ENCODE peak calls at places on chromosomes 2 and 18, in seven cellular contexts. F, J, O, G, H, N and V are unnamed samples.

GRCh38 chr2:118046628-118047210 is 32.8 kb upstream of the CCDC93 start:
- DNase-seq in N (no peak), F (no peak), H (no peak), G (peak; percentile 54), J (no peak), O (no peak), V (no peak)

GRCh38 chr2:56860991-56861390 is 677.2 kb downstream of the CCDC85A start:
- DNase-seq in O (no peak), J (no peak), F (no peak), N (no peak), H (no peak), G (no peak), V (no peak)

GRCh38 chr2:68328901-68329300 is 9.2 kb upstream of the CNRIP1 start:
- DNase-seq in O (no peak), G (no peak), J (no peak), H (no peak), F (no peak), N (no peak), V (no peak)

GRCh38 chr18:59837586-59837985 is 62.2 kb upstream of the PMAIP1 start:
- DNase-seq in H (peak; percentile 36), J (no peak), F (no peak), G (peak; percentile 58), N (peak; percentile 22), O (peak; percentile 13), V (no peak)

GRCh38 chr2:120105360-120105759 is 92.5 kb downstream of the EPB41L5 start:
- DNase-seq in N (no peak), H (no peak), O (no peak), J (no peak), F (no peak), G (peak; percentile 28), V (no peak)

GRCh38 chr18:79252904-79253633 is 142.7 kb upstream of the NFATC1 start:
- DNase-seq in J (no peak), G (no peak), H (no peak), O (no peak), N (no peak), F (peak; percentile 64), V (no peak)

GRCh38 chr2:214753455-214753854 is 56.0 kb downstream of the BARD1 start:
- DNase-seq in G (no peak), N (no peak), O (no peak), J (no peak), H (no peak), F (no peak), V (no peak)

GRCh38 chr2:233059797-233060499 is at the start of gene INPP5D:
- DNase-seq in G (no peak), H (peak; percentile 68), F (no peak), N (peak; percentile 65), J (peak; percentile 67), O (peak; percentile 64), V (no peak)

GRCh38 chr2:226800941-226801784 is 1.5 kb upstream of the IRS1 start:
- DNase-seq in O (peak; percentile 68), J (peak; percentile 92), G (peak; percentile 89), N (peak; percentile 57), F (peak; percentile 99), H (peak; percentile 48), V (peak; percentile 37)

GRCh38 chr2:26469092-26469710 is 8.7 kb downstream of the OTOF start:
- DNase-seq in N (peak; percentile 17), O (peak; percentile 30), J (no peak), H (no peak), F (peak; percentile 62), G (peak; percentile 73), V (no peak)